ENCODE peak calls at places on chromosomes 12 and 14, in eight cellular contexts. One of them, this sample, is unnamed. For H3K4me1, the result is how much of the 10 kb centered on the place peaks cover.

GRCh38 chr14:24414732-24415420 is 14.6 kb downstream of the CBLN3 start:
- DNase-seq in cardiac muscle cell: no peak
- DNase-seq in uterus: no peak
- DNase-seq in neuronal stem cell: no peak
- DNase-seq in heart right ventricle: no peak
- DNase-seq in pancreas: peak
- DNase-seq in A549: no peak
- DNase-seq in OCI-LY7: no peak
- DNase-seq in this sample: no peak

GRCh38 chr14:68910540-68910939 is 68.6 kb downstream of the ACTN1 start:
- DNase-seq in pancreas: no peak
- DNase-seq in OCI-LY7: peak
- DNase-seq in A549: no peak
- DNase-seq in uterus: no peak
- DNase-seq in heart right ventricle: no peak
- DNase-seq in neuronal stem cell: no peak
- DNase-seq in cardiac muscle cell: no peak
- DNase-seq in this sample: no peak

GRCh38 chr12:56808954-56809353 is 45.8 kb downstream of the HSD17B6 start:
- DNase-seq in OCI-LY7: peak
- DNase-seq in cardiac muscle cell: no peak
- DNase-seq in neuronal stem cell: no peak
- DNase-seq in pancreas: no peak
- DNase-seq in uterus: no peak
- DNase-seq in A549: no peak
- DNase-seq in heart right ventricle: no peak
- DNase-seq in this sample: no peak

GRCh38 chr12:49880756-49881390 is 22.8 kb downstream of the FAIM2 start:
- DNase-seq in cardiac muscle cell: no peak
- DNase-seq in pancreas: no peak
- DNase-seq in heart right ventricle: no peak
- DNase-seq in neuronal stem cell: no peak
- DNase-seq in OCI-LY7: no peak
- DNase-seq in uterus: no peak
- DNase-seq in A549: no peak
- DNase-seq in this sample: peak

GRCh38 chr14:59299731-59300130 is 111.3 kb downstream of the DAAM1 start:
- DNase-seq in OCI-LY7: peak
- DNase-seq in cardiac muscle cell: no peak
- DNase-seq in A549: no peak
- DNase-seq in pancreas: no peak
- DNase-seq in heart right ventricle: no peak
- DNase-seq in uterus: no peak
- DNase-seq in neuronal stem cell: no peak
- DNase-seq in this sample: no peak

GRCh38 chr14:70018713-70019201 is 139.5 kb downstream of the SMOC1 start:
- DNase-seq in neuronal stem cell: no peak
- DNase-seq in A549: no peak
- DNase-seq in uterus: peak
- DNase-seq in pancreas: no peak
- DNase-seq in OCI-LY7: no peak
- DNase-seq in heart right ventricle: peak
- DNase-seq in cardiac muscle cell: peak
- DNase-seq in this sample: no peak

GRCh38 chr14:83071888-83072501 is 1538.3 kb upstream of the SEL1L start:
- DNase-seq in A549: peak
- DNase-seq in heart right ventricle: no peak
- DNase-seq in uterus: no peak
- DNase-seq in pancreas: no peak
- DNase-seq in cardiac muscle cell: peak
- DNase-seq in neuronal stem cell: peak
- DNase-seq in OCI-LY7: peak
- DNase-seq in this sample: no peak

GRCh38 chr14:31118892-31119291 is 88.7 kb downstream of the HECTD1 start:
- DNase-seq in neuronal stem cell: no peak
- DNase-seq in pancreas: no peak
- DNase-seq in A549: no peak
- DNase-seq in uterus: no peak
- DNase-seq in heart right ventricle: no peak
- DNase-seq in cardiac muscle cell: peak
- DNase-seq in OCI-LY7: no peak
- DNase-seq in this sample: no peak

GRCh38 chr12:60035835-60036234 is 440.0 kb downstream of the SLC16A7 start:
- DNase-seq in heart right ventricle: no peak
- DNase-seq in OCI-LY7: no peak
- DNase-seq in uterus: no peak
- DNase-seq in pancreas: no peak
- DNase-seq in A549: no peak
- DNase-seq in neuronal stem cell: no peak
- DNase-seq in cardiac muscle cell: no peak
- DNase-seq in this sample: no peak

GRCh38 chr14:34794217-34794616 is 79.8 kb upstream of the CFL2 start:
- DNase-seq in OCI-LY7: no peak
- DNase-seq in A549: no peak
- DNase-seq in pancreas: no peak
- DNase-seq in uterus: no peak
- DNase-seq in neuronal stem cell: no peak
- DNase-seq in heart right ventricle: no peak
- DNase-seq in cardiac muscle cell: peak
- DNase-seq in this sample: no peak

GRCh38 chr12:10385181-10385613 is 4.6 kb downstream of the KLRK1 start:
- DNase-seq in pancreas: no peak
- DNase-seq in uterus: no peak
- DNase-seq in OCI-LY7: no peak
- DNase-seq in A549: peak
- DNase-seq in neuronal stem cell: no peak
- DNase-seq in cardiac muscle cell: peak
- DNase-seq in heart right ventricle: no peak
- DNase-seq in this sample: no peak

GRCh38 chr12:24012528-24012927 is 63.1 kb upstream of the SOX5 start:
- DNase-seq in heart right ventricle: no peak
- DNase-seq in A549: no peak
- DNase-seq in OCI-LY7: no peak
- DNase-seq in neuronal stem cell: no peak
- DNase-seq in uterus: no peak
- DNase-seq in pancreas: no peak
- DNase-seq in cardiac muscle cell: peak
- DNase-seq in this sample: no peak

GRCh38 chr12:112439769-112440168 is 21.0 kb downstream of the PTPN11 start:
- DNase-seq in uterus: no peak
- DNase-seq in cardiac muscle cell: no peak
- DNase-seq in pancreas: no peak
- DNase-seq in neuronal stem cell: no peak
- DNase-seq in OCI-LY7: no peak
- DNase-seq in heart right ventricle: no peak
- DNase-seq in A549: no peak
- DNase-seq in this sample: no peak

GRCh38 chr12:77407951-77408350 is 342.6 kb upstream of the E2F7 start:
- DNase-seq in A549: no peak
- DNase-seq in OCI-LY7: no peak
- DNase-seq in pancreas: no peak
- DNase-seq in heart right ventricle: no peak
- DNase-seq in uterus: no peak
- DNase-seq in neuronal stem cell: no peak
- DNase-seq in cardiac muscle cell: no peak
- DNase-seq in this sample: no peak

GRCh38 chr12:6539276-6540134 is 5.2 kb downstream of the GAPDH start:
- DNase-seq in cardiac muscle cell: no peak
- DNase-seq in OCI-LY7: peak
- DNase-seq in neuronal stem cell: no peak
- DNase-seq in uterus: no peak
- DNase-seq in heart right ventricle: peak
- DNase-seq in pancreas: no peak
- DNase-seq in A549: peak
- DNase-seq in this sample: no peak

GRCh38 chr14:102131741-102132140 is 8.0 kb upstream of the WDR20 start:
- DNase-seq in OCI-LY7: no peak
- DNase-seq in cardiac muscle cell: no peak
- DNase-seq in heart right ventricle: no peak
- DNase-seq in uterus: no peak
- DNase-seq in A549: no peak
- DNase-seq in pancreas: no peak
- DNase-seq in neuronal stem cell: no peak
- DNase-seq in this sample: no peak

GRCh38 chr14:61925732-61926445 is 163.7 kb downstream of the SNAPC1 start:
- DNase-seq in cardiac muscle cell: no peak
- DNase-seq in neuronal stem cell: no peak
- DNase-seq in A549: no peak
- DNase-seq in uterus: no peak
- DNase-seq in pancreas: no peak
- DNase-seq in OCI-LY7: no peak
- DNase-seq in heart right ventricle: no peak
- DNase-seq in this sample: no peak

GRCh38 chr12:103518899-103519298 is 23.1 kb upstream of the C12orf42 start:
- DNase-seq in neuronal stem cell: no peak
- DNase-seq in pancreas: no peak
- DNase-seq in cardiac muscle cell: no peak
- DNase-seq in uterus: no peak
- DNase-seq in OCI-LY7: no peak
- DNase-seq in heart right ventricle: no peak
- DNase-seq in A549: no peak
- DNase-seq in this sample: no peak

GRCh38 chr14:50955373-50956043 is 11.2 kb upstream of the PYGL start:
- DNase-seq in A549: peak
- DNase-seq in cardiac muscle cell: peak
- DNase-seq in OCI-LY7: peak
- DNase-seq in heart right ventricle: peak
- DNase-seq in neuronal stem cell: no peak
- DNase-seq in pancreas: no peak
- DNase-seq in uterus: peak
- DNase-seq in this sample: peak

DNA sequence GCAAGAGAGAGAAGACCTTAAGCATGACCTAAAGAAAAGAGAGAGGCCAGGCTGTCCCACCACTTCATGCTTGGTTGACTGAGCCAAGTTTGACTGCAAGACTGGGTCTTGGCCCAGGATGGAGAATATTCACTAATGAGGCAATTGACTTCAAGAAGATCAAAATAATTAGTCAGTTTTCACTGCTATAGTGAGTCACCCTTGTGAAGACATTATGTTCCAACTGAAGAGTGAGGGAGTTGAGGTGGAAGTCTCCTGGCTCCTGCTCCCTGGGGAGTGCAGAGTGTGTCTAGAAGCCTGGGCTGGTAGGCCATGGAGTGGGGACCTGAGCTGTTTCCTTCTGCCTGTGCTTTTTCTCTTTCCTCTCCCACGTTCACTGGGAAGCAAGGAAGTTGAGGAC is 117.6 kb downstream of the CACNA1C start:
- DNase-seq in A549: no peak
- DNase-seq in OCI-LY7: no peak
- DNase-seq in cardiac muscle cell: peak
- DNase-seq in uterus: peak
- DNase-seq in heart right ventricle: no peak
- DNase-seq in neuronal stem cell: no peak
- DNase-seq in pancreas: no peak
- DNase-seq in this sample: no peak
- H3K4me1 ChIP-seq in A549: under half
- H3K4me1 ChIP-seq in OCI-LY7: under half
- H3K4me1 ChIP-seq in cardiac muscle cell: under half
- H3K4me1 ChIP-seq in uterus: under half
- H3K4me1 ChIP-seq in heart right ventricle: under half
- H3K4me1 ChIP-seq in neuronal stem cell: under half
- H3K4me1 ChIP-seq in pancreas: under half
- H3K4me1 ChIP-seq in this sample: under half

DNA sequence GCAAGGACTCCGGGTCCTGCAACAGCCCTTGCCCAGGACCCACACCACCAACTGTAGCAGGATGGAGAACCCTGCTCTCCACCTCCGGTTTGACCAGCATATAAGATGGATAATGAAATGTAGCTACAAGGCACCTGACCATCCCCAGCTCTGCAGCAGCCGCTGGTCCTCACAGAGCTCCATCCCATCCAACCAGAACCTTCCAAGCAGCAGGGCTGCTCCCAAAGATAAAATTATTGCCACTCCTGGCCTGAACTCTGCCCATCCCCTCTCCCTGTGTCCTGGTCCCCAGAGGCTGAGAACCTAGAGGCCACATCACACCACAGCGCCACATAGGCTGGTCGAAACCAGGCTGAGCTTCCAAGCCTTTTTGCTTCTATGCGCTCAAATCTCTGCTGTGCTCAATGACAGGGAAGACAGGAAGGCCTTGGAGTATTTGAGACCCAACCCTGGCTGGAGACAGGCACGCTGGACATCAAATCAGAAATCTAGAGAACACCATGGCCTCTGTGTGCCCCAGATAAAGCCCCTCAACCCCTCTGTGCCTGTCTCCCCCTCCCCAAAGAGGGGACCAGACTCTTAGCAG is 4.2 kb downstream of the CDK2AP1 start:
- DNase-seq in OCI-LY7: no peak
- DNase-seq in cardiac muscle cell: no peak
- DNase-seq in neuronal stem cell: no peak
- DNase-seq in pancreas: no peak
- DNase-seq in heart right ventricle: no peak
- DNase-seq in uterus: no peak
- DNase-seq in A549: no peak
- DNase-seq in this sample: no peak
- H3K4me3 ChIP-seq in OCI-LY7: no peak
- H3K4me3 ChIP-seq in cardiac muscle cell: no peak
- H3K4me3 ChIP-seq in neuronal stem cell: no peak
- H3K4me3 ChIP-seq in pancreas: no peak
- H3K4me3 ChIP-seq in heart right ventricle: no peak
- H3K4me3 ChIP-seq in uterus: no peak
- H3K4me3 ChIP-seq in A549: no peak
- H3K4me3 ChIP-seq in this sample: no peak

GRCh38 chr12:2302711-2303255 is 250.0 kb downstream of the CACNA1C start:
- DNase-seq in neuronal stem cell: no peak
- DNase-seq in heart right ventricle: no peak
- DNase-seq in A549: no peak
- DNase-seq in uterus: no peak
- DNase-seq in OCI-LY7: no peak
- DNase-seq in cardiac muscle cell: no peak
- DNase-seq in pancreas: no peak
- DNase-seq in this sample: no peak
- H3K4me1 ChIP-seq in neuronal stem cell: under half
- H3K4me1 ChIP-seq in heart right ventricle: half or more
- H3K4me1 ChIP-seq in A549: under half
- H3K4me1 ChIP-seq in uterus: under half
- H3K4me1 ChIP-seq in OCI-LY7: half or more
- H3K4me1 ChIP-seq in cardiac muscle cell: under half
- H3K4me1 ChIP-seq in pancreas: under half
- H3K4me1 ChIP-seq in this sample: under half

DNA sequence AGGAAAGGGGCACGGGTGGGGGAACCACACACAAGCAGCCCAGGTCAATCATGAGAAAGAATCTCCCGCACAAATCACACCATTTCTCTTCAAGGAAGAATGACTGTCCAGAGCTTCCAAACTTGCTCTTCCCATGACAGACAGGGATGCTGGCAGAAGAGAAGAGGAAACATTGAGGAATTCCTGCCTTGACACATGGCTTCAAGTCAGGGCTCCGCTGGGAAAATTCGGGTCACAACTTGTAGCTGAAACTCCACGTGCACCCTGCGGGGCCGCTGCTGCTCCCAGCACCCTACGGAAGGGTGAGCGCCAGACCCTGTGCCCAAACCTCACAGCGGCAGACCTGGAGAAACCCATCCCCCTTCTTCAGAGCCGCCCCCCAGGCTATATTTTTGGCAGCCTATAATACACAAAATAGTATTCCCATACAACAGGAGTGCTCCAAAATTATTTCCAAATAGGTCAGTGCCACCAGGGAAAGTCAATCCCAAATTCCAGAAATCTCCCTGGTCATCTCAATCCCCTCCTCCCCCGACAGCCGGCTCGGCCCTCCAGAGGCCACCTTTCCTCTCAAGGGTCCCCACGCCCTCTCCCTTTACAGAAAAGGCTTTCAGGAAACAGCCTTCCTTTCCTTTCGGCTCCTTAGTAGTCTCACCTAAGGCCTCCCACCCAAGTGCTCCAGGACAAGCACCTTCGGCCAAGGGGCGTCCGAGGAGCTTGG is 1.3 kb downstream of the TMEM132D start:
- DNase-seq in heart right ventricle: no peak
- DNase-seq in cardiac muscle cell: no peak
- DNase-seq in OCI-LY7: no peak
- DNase-seq in A549: no peak
- DNase-seq in uterus: no peak
- DNase-seq in pancreas: peak
- DNase-seq in neuronal stem cell: no peak
- DNase-seq in this sample: no peak
- H3K4me3 ChIP-seq in heart right ventricle: no peak
- H3K4me3 ChIP-seq in cardiac muscle cell: no peak
- H3K4me3 ChIP-seq in OCI-LY7: no peak
- H3K4me3 ChIP-seq in A549: no peak
- H3K4me3 ChIP-seq in uterus: no peak
- H3K4me3 ChIP-seq in pancreas: no peak
- H3K4me3 ChIP-seq in neuronal stem cell: no peak
- H3K4me3 ChIP-seq in this sample: no peak